ENCODE peak calls at places on chromosomes 3 and 15, in seven cellular contexts. C is activated T-helper 9 cell treated with anti-CD3 and anti-CD28 coated beads, Interleukin-2, amount 50 U/mL, for 16 hours; F is HCT116; X is nephron progenitor cell; A is activated T-helper 1 cell treated with anti-CD3 and anti-CD28 coated beads, Interleukin-12 subunit alpha, Interleukin-12 subunit beta, Interleukin-2, Interleukin-4 antibody, amounts not matched to agents 30 ng/mL and 10 ng/mL and 1 ng/mL, durations not matched to agents 14 hours and 24 hours and 36 hours; G is amniotic epithelial cell; R is AG09309. E is an unnamed sample.

GRCh38 chr15:62135532-62136134 is 29.5 kb downstream of the C2CD4B start:
- DNase-seq in G (peak), F (no peak), X (no peak), A (no peak), C (no peak), R (no peak), E (no peak)

GRCh38 chr3:104362319-104362718 is 1004.4 kb upstream of the ALCAM start:
- DNase-seq in R (no peak), X (no peak), C (no peak), G (no peak), A (no peak), F (no peak), E (no peak)

GRCh38 chr3:38124324-38125122 is 12.4 kb downstream of the ACAA1 start:
- DNase-seq in F (no peak), X (no peak), G (no peak), C (no peak), A (no peak), R (no peak), E (no peak)

GRCh38 chr3:64539451-64540196 is 148.2 kb downstream of the ADAMTS9 start:
- DNase-seq in G (no peak), R (peak), C (no peak), A (no peak), X (no peak), F (no peak), E (no peak)

GRCh38 chr3:162721736-162722135 is 1225.1 kb downstream of the OTOL1 start:
- DNase-seq in C (no peak), F (no peak), X (no peak), A (no peak), G (peak), R (no peak), E (no peak)

GRCh38 chr15:94075349-94075748 is 156.0 kb upstream of the MCTP2 start:
- DNase-seq in G (peak), R (no peak), C (no peak), X (no peak), F (no peak), A (no peak), E (no peak)

GRCh38 chr3:159948423-159949140 is 40.1 kb upstream of the IL12A start:
- DNase-seq in F (no peak), R (no peak), C (no peak), X (no peak), A (no peak), G (no peak), E (no peak)

GRCh38 chr15:70466895-70467529 is 296.3 kb downstream of the UACA start:
- DNase-seq in C (no peak), G (peak), X (peak), F (peak), R (peak), A (peak), E (peak)

GRCh38 chr3:124288996-124289395 is 297.1 kb upstream of the ROPN1 start:
- DNase-seq in G (no peak), X (no peak), C (no peak), F (no peak), A (no peak), R (no peak), E (no peak)

GRCh38 chr3:61681636-61682035 is 120.3 kb downstream of the PTPRG start:
- DNase-seq in C (no peak), X (no peak), F (no peak), A (no peak), R (no peak), G (no peak), E (no peak)

GRCh38 chr3:184361932-184362667 is 590 bp downstream of the POLR2H start:
- DNase-seq in A (peak), X (peak), R (no peak), G (peak), F (peak), C (no peak), E (peak)

GRCh38 chr3:22156868-22157267 is 405.9 kb upstream of the ZNF385D start:
- DNase-seq in R (no peak), G (no peak), F (no peak), C (no peak), A (no peak), X (no peak), E (peak)

GRCh38 chr3:14278265-14278798 is 99.7 kb downstream of the LSM3 start:
- DNase-seq in A (no peak), X (no peak), C (no peak), G (no peak), F (no peak), R (no peak), E (no peak)

GRCh38 chr3:188061133-188061532 is 92.8 kb upstream of the LPP start:
- DNase-seq in G (peak), C (peak), X (no peak), F (peak), A (peak), R (no peak), E (peak)

E was measured in RPMI8226.